ENCODE peak calls at places on chromosomes 6 and 20, in nine cellular contexts. Y is neural crest cell, U is colonic mucosa, X is SK-N-SH, I is IMR-90, P is GM23338, Q is adrenal gland, W is Calu3, J is transverse colon. E is an unnamed sample.

GRCh38 chr6:156832166-156832743 is 55.1 kb downstream of the ARID1B start:
- DNase-seq in P (no peak), J (no peak), Q (peak), I (peak), U (no peak), X (peak), Y (no peak), W (no peak), E (no peak)

GRCh38 chr20:50392138-50392866 is 117.9 kb upstream of the PTPN1 start:
- DNase-seq in I (no peak), X (no peak), P (no peak), Y (no peak), U (no peak), J (no peak), W (no peak), Q (no peak), E (peak)

GRCh38 chr6:118504611-118505010 is 43.5 kb upstream of the PLN start:
- DNase-seq in U (no peak), Q (no peak), Y (no peak), P (no peak), J (no peak), X (no peak), I (no peak), W (no peak), E (no peak)

GRCh38 chr20:56788041-56788670 is 159.1 kb downstream of the TFAP2C start:
- DNase-seq in W (peak), Y (no peak), I (peak), Q (peak), X (no peak), P (no peak), U (no peak), J (peak), E (no peak)

GRCh38 chr6:139801571-139802321 is 427.3 kb upstream of the CITED2 start:
- DNase-seq in P (peak), Q (no peak), I (peak), J (no peak), X (no peak), U (no peak), W (no peak), Y (no peak), E (no peak)

GRCh38 chr20:47326718-47327137 is 29.8 kb downstream of the ZMYND8 start:
- DNase-seq in W (no peak), I (peak), X (no peak), U (no peak), Q (no peak), P (no peak), Y (no peak), J (no peak), E (no peak)

GRCh38 chr6:149895702-149896310 is 2.1 kb downstream of the RAET1E start:
- DNase-seq in I (peak), X (peak), P (no peak), J (no peak), Q (peak), U (peak), Y (no peak), W (peak), E (no peak)

GRCh38 chr6:13615802-13616140 is 636 bp downstream of the NOL7 start:
- DNase-seq in J (peak), W (peak), X (peak), P (peak), Q (peak), U (peak), Y (peak), I (peak), E (peak)

GRCh38 chr6:74657033-74657432 is 548.8 kb downstream of the COL12A1 start:
- DNase-seq in X (no peak), J (no peak), Q (no peak), Y (no peak), W (no peak), U (no peak), P (no peak), I (no peak), E (no peak)

GRCh38 chr6:37990762-37991525 is 171.4 kb downstream of the ZFAND3 start:
- DNase-seq in J (no peak), X (no peak), U (no peak), P (peak), Y (no peak), W (no peak), I (peak), Q (no peak), E (no peak)

GRCh38 chr6:99331531-99331930 is 17.9 kb downstream of the FAXC start:
- DNase-seq in J (no peak), W (no peak), Q (no peak), P (no peak), Y (no peak), I (no peak), U (no peak), X (no peak), E (no peak)

GRCh38 chr6:12126051-12126450 is 113.9 kb downstream of the HIVEP1 start:
- DNase-seq in P (no peak), J (no peak), Y (no peak), U (no peak), W (no peak), X (no peak), Q (no peak), I (no peak), E (no peak)

GRCh38 chr6:138107752-138108592 is 753 bp upstream of the PERP start:
- DNase-seq in P (peak), W (peak), U (peak), I (no peak), Y (no peak), Q (peak), X (peak), J (peak), E (no peak)

GRCh38 chr6:136767583-136768307 is 24.5 kb downstream of the MAP3K5 start:
- DNase-seq in X (no peak), Y (no peak), Q (no peak), J (no peak), I (no peak), P (no peak), U (no peak), W (no peak), E (no peak)

GRCh38 chr20:5973172-5973571 is 22.7 kb downstream of the MCM8 start:
- DNase-seq in Y (no peak), W (no peak), J (no peak), X (no peak), P (no peak), I (peak), Q (no peak), U (no peak), E (no peak)

GRCh38 chr20:6533828-6534388 is 233.6 kb upstream of the BMP2 start:
- DNase-seq in X (no peak), J (no peak), Q (no peak), U (no peak), Y (no peak), W (no peak), P (peak), I (peak), E (no peak)

GRCh38 chr6:10082385-10082784 is 332.5 kb downstream of the TFAP2A start:
- DNase-seq in Y (no peak), Q (no peak), X (no peak), W (no peak), U (no peak), P (no peak), J (no peak), I (no peak), E (no peak)

GRCh38 chr6:106972500-106972899 is 2.0 kb downstream of the CD24 start:
- DNase-seq in J (no peak), P (no peak), W (peak), I (no peak), Q (no peak), U (peak), Y (peak), X (peak), E (no peak)

GRCh38 chr20:35108921-35109320 is 16.3 kb upstream of the TRPC4AP start:
- DNase-seq in U (no peak), P (no peak), W (no peak), X (no peak), Y (no peak), Q (no peak), I (no peak), J (no peak), E (no peak)

GRCh38 chr6:70884074-70884983 is 72.5 kb downstream of the B3GAT2 start:
- DNase-seq in X (peak), Q (peak), P (peak), U (peak), J (peak), I (peak), Y (peak), W (peak), E (peak)

GRCh38 chr6:143160439-143161220 is 99.9 kb downstream of the AIG1 start:
- DNase-seq in X (no peak), I (no peak), Q (no peak), W (no peak), J (no peak), Y (no peak), P (no peak), U (no peak), E (no peak)

GRCh38 chr6:99603421-99604160 is 3.0 kb upstream of the PRDM13 start:
- DNase-seq in Q (no peak), J (no peak), W (peak), I (peak), U (no peak), P (peak), Y (no peak), X (peak), E (no peak)

GRCh38 chr6:123908813-123909212 is 105.1 kb downstream of the NKAIN2 start:
- DNase-seq in P (no peak), Y (no peak), U (no peak), Q (no peak), J (no peak), W (no peak), X (no peak), I (no peak), E (no peak)

GRCh38 chr20:46509523-46509922 is 3.8 kb downstream of the ZNF334 start:
- DNase-seq in U (no peak), P (no peak), X (no peak), J (no peak), W (no peak), Y (no peak), Q (no peak), I (no peak), E (no peak)

GRCh38 chr20:49957487-49957938 is 21.3 kb downstream of the RNF114 start:
- DNase-seq in I (no peak), U (no peak), J (no peak), X (no peak), W (no peak), P (no peak), Q (no peak), Y (no peak), E (no peak)

GRCh38 chr6:34657307-34657978 is 39.1 kb downstream of the ILRUN start:
- DNase-seq in Q (peak), P (peak), J (peak), I (peak), X (no peak), W (peak), U (peak), Y (no peak), E (no peak)

GRCh38 chr20:5000263-5001173 is 792 bp downstream of the SLC23A2 start:
- DNase-seq in U (peak), Y (peak), J (peak), I (peak), X (peak), P (peak), Q (peak), W (no peak), E (peak)

GRCh38 chr20:35368616-35369423 is 43.0 kb downstream of the UQCC1 start:
- DNase-seq in J (no peak), X (no peak), I (no peak), Q (peak), P (peak), U (no peak), Y (no peak), W (no peak), E (no peak)

GRCh38 chr6:85015396-85015990 is 251.1 kb upstream of the TBX18 start:
- DNase-seq in X (peak), W (peak), U (peak), P (peak), I (peak), Y (peak), J (peak), Q (peak), E (no peak)

GRCh38 chr6:50257322-50257721 is 207.6 kb upstream of the DEFB112 start:
- DNase-seq in Y (no peak), X (no peak), W (no peak), J (no peak), P (peak), I (no peak), U (no peak), Q (no peak), E (no peak)

GRCh38 chr6:41599015-41599835 is 39.0 kb upstream of the MDFI start:
- DNase-seq in X (no peak), P (peak), I (no peak), U (no peak), J (no peak), Q (no peak), W (no peak), Y (no peak), E (no peak)

GRCh38 chr6:35294308-35294945 is 3.2 kb upstream of the DEF6 start:
- DNase-seq in Y (peak), J (peak), U (no peak), W (peak), I (peak), X (peak), P (peak), Q (peak), E (no peak)

GRCh38 chr20:33648396-33649004 is 13.6 kb upstream of the C20orf144 start:
- DNase-seq in Y (no peak), J (no peak), U (no peak), P (no peak), X (peak), W (no peak), Q (no peak), I (no peak), E (no peak)

GRCh38 chr6:47663462-47664216 is 34.7 kb upstream of the ADGRF4 start:
- DNase-seq in I (no peak), Q (no peak), Y (no peak), J (no peak), P (peak), X (no peak), U (no peak), W (no peak), E (no peak)

GRCh38 chr6:129099696-129100095 is 216.8 kb downstream of the LAMA2 start:
- DNase-seq in X (no peak), I (no peak), U (no peak), Y (no peak), P (no peak), J (no peak), Q (no peak), W (no peak), E (no peak)

GRCh38 chr6:11761744-11762620 is 16.6 kb downstream of the ADTRP start:
- DNase-seq in Y (no peak), J (peak), P (no peak), I (no peak), W (peak), U (peak), X (no peak), Q (no peak), E (no peak)

GRCh38 chr6:165662671-165663282 is at the start of gene PDE10A:
- DNase-seq in I (peak), X (peak), Q (peak), U (no peak), P (peak), J (no peak), W (peak), Y (peak), E (no peak)

GRCh38 chr20:9329356-9330092 is 184.9 kb upstream of the LAMP5 start:
- DNase-seq in P (no peak), U (no peak), W (no peak), Q (no peak), I (no peak), Y (no peak), J (no peak), X (no peak), E (no peak)

DNA sequence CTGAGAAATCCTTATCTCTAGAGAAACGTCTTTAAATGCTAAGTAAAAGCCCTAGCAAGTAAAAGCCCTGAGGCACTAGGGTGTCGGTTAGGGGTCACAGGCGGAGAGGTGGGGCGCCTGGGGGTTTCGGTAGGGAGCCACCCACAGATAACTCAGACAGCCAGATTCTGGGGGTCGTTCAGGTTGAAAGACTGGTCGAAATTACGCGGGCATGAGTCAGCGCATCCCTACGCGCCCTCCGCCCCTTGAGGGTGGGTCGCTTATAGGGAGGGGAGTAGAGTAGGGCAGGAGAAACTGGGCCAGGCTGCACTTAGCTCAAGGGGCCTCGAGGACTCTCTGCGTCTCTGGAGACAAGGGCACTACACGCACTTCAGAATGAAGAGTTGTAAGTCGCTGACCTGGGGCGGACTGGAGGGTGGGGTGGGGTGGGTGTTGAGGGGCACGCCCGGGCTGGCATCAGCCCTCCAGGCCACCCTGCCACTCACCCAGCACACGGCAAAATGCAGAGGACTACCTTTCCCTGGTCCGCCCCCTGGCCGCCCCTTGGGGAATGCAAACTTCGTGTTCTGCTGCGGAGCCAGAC is 598 bp upstream of the PPT2 start:
- DNase-seq in Y (peak), W (no peak), P (peak), U (peak), X (peak), Q (peak), J (no peak), I (peak), E (no peak)
- TF ChIP-seq CTCF in Y (peak), W (no peak), P (peak), U (no peak), X (peak), Q (no peak), J (no peak), I (peak), E (no peak)

DNA sequence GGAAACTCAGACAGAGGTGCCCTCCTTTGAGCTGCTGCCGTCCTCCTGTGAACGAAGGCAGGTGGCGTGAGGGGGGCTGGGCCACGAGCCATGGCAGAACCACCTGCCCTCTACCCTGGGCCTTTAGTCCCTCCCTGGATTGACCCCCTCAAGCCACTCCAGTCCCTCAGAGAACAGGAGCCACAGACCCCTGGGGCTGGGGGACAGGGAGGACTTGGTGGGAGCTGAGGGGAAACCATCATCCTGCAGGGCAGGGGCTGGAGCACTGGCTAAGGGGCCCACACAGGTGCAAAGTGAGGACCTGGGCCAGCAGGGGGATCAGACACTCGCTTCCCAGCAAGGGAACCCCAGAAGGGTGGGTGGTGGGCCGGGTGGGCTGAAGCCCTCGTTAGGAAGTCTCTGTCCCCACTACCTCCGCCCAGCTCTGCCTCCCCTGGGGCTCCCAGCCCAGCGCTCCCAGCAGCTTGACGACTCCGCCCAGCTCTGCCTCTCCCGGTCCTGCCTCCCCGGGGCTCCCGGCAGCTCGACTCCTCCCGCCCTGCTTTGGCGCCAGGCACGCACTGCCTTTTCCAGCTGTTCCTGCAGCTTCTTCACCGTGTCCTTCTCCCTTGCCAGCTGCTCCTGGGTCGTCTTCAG is 44.4 kb downstream of the DSTN start:
- DNase-seq in J (peak), U (peak), Y (no peak), W (no peak), P (peak), I (peak), Q (peak), X (peak), E (no peak)
- TF ChIP-seq CTCF in J (no peak), U (no peak), Y (no peak), W (no peak), P (no peak), I (no peak), Q (no peak), X (no peak), E (no peak)

GRCh38 chr6:82365011-82365751 is 1.6 kb downstream of the TPBG start:
- DNase-seq in I (peak), X (peak), U (peak), Q (peak), W (peak), P (peak), Y (peak), J (peak), E (no peak)

GRCh38 chr6:82362144-82362543 is 1.5 kb upstream of the TPBG start:
- DNase-seq in X (no peak), W (no peak), U (no peak), I (no peak), Q (no peak), J (no peak), Y (no peak), P (no peak), E (no peak)

GRCh38 chr6:82362868-82363267 is 749 bp upstream of the TPBG start:
- DNase-seq in Y (no peak), I (peak), J (no peak), W (no peak), Q (no peak), U (no peak), P (peak), X (peak), E (no peak)

GRCh38 chr6:82364087-82365010 is 732 bp downstream of the TPBG start:
- DNase-seq in Y (peak), X (peak), Q (peak), W (peak), I (peak), U (peak), J (peak), P (peak), E (no peak)

DNA sequence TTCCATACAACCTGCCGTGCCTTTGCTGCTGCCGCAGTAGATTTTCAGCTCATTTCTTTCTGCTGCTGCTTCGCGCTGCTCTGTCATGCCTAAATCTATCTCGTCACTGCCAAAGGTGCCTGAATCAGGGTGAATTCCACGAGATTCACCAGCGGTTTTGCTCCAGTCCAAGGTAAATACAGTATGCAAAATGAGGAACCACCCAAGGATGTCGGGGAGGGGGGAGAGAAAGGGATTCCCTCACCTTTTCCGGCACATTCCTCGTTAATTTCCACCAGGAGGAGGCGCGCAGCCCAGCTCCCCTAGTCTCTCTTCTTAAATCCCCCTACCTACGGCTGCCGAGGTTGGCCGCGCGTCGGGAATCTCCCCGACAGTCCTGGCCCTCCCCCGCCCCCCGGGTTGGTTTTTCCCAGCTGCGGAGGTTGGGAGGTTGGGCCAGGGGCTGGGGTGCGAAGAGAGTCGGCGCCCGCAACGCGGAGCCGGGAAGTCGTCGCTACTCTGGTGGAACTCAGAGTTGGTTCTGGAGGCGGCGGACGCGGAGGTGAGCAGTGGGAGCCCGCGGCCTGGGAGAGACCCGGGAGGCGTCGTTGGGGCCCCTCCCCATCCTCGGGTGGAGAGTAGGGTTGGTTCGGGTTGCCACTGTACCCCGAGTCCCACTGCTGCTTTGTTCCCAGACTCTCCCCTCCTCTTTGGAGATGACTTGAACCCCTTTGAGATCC is at the start of gene TPBG:
- DNase-seq in P (peak), Q (peak), Y (peak), I (peak), U (peak), W (peak), X (peak), J (peak), E (no peak)
- TF ChIP-seq CTCF in P (peak), Q (no peak), Y (peak), I (peak), U (no peak), W (peak), X (peak), J (peak), E (no peak)

GRCh38 chr6:45420909-45421699 is 43.4 kb upstream of the SUPT3H start:
- DNase-seq in W (no peak), I (no peak), Y (no peak), Q (no peak), U (no peak), P (peak), J (no peak), X (no peak), E (no peak)

GRCh38 chr6:45422541-45423110 is 44.9 kb upstream of the SUPT3H start:
- DNase-seq in J (peak), Y (no peak), U (peak), P (peak), X (peak), Q (peak), W (peak), I (peak), E (peak)

GRCh38 chr6:45420083-45420908 is 42.6 kb upstream of the SUPT3H start:
- DNase-seq in P (peak), Q (no peak), Y (peak), J (peak), W (no peak), I (peak), X (peak), U (peak), E (no peak)

GRCh38 chr6:45423111-45423900 is 45.6 kb upstream of the SUPT3H start:
- DNase-seq in W (no peak), Y (peak), X (peak), Q (peak), I (no peak), P (peak), U (no peak), J (peak), E (peak)

GRCh38 chr6:45421700-45422540 is 44.2 kb upstream of the SUPT3H start:
- DNase-seq in P (peak), Y (peak), W (peak), J (peak), Q (peak), X (peak), U (peak), I (peak), E (peak)
- TF ChIP-seq CTCF in P (peak), Y (no peak), W (no peak), J (peak), Q (no peak), X (peak), U (no peak), I (peak), E (no peak)